ENCODE peak calls at places on chromosomes 4 and X, in five cellular contexts. One of them, this sample, is unnamed. For H3K9me3, the result is how much of the 10 kb centered on the place peaks cover.

GRCh38 chr4:99209671-99210070 is 9.4 kb downstream of the ADH6 start:
- DNase-seq in A549: no peak
- DNase-seq in SK-N-SH: no peak
- DNase-seq in GM12878: no peak
- DNase-seq in K562: no peak
- DNase-seq in this sample: peak

GRCh38 chr4:25941441-25941840 is 27.4 kb downstream of the SMIM20 start:
- DNase-seq in A549: no peak
- DNase-seq in SK-N-SH: no peak
- DNase-seq in GM12878: no peak
- DNase-seq in K562: no peak
- DNase-seq in this sample: peak

GRCh38 chr4:69823481-69824186 is 36.3 kb downstream of the SULT1E1 start:
- DNase-seq in A549: peak
- DNase-seq in SK-N-SH: peak
- DNase-seq in GM12878: no peak
- DNase-seq in K562: no peak
- DNase-seq in this sample: peak

GRCh38 chrX:8748855-8749254 is 16.9 kb upstream of the ANOS1 start:
- DNase-seq in A549: peak
- DNase-seq in SK-N-SH: peak
- DNase-seq in GM12878: no peak
- DNase-seq in K562: peak
- DNase-seq in this sample: peak

GRCh38 chrX:115229337-115229991 is 4.4 kb downstream of the LRCH2 start:
- DNase-seq in A549: no peak
- DNase-seq in SK-N-SH: no peak
- DNase-seq in GM12878: no peak
- DNase-seq in K562: no peak
- DNase-seq in this sample: no peak

GRCh38 chr4:17597517-17597916 is 16.9 kb upstream of the MED28 start:
- DNase-seq in A549: peak
- DNase-seq in SK-N-SH: peak
- DNase-seq in GM12878: no peak
- DNase-seq in K562: no peak
- DNase-seq in this sample: peak

GRCh38 chr4:150886597-150886996 is 128.5 kb downstream of the LRBA start:
- DNase-seq in A549: no peak
- DNase-seq in SK-N-SH: no peak
- DNase-seq in GM12878: no peak
- DNase-seq in K562: no peak
- DNase-seq in this sample: peak

GRCh38 chr4:147014946-147015345 is 69.3 kb upstream of the TTC29 start:
- DNase-seq in A549: no peak
- DNase-seq in SK-N-SH: no peak
- DNase-seq in GM12878: no peak
- DNase-seq in K562: no peak
- DNase-seq in this sample: no peak

GRCh38 chr4:81164623-81165416 is 50.2 kb downstream of the PRKG2 start:
- DNase-seq in A549: peak
- DNase-seq in SK-N-SH: no peak
- DNase-seq in GM12878: no peak
- DNase-seq in K562: no peak
- DNase-seq in this sample: peak

GRCh38 chr4:168449740-168450442 is 30.4 kb downstream of the DDX60L start:
- DNase-seq in A549: peak
- DNase-seq in SK-N-SH: no peak
- DNase-seq in GM12878: no peak
- DNase-seq in K562: no peak
- DNase-seq in this sample: peak

GRCh38 chr4:98573791-98574190 is 84.6 kb downstream of the TSPAN5 start:
- DNase-seq in A549: no peak
- DNase-seq in SK-N-SH: no peak
- DNase-seq in GM12878: no peak
- DNase-seq in K562: no peak
- DNase-seq in this sample: no peak

GRCh38 chr4:146235654-146236570 is 21.6 kb downstream of the REELD1 start:
- DNase-seq in A549: no peak
- DNase-seq in SK-N-SH: no peak
- DNase-seq in GM12878: no peak
- DNase-seq in K562: no peak
- DNase-seq in this sample: no peak

GRCh38 chr4:10403633-10404445 is 53.4 kb downstream of the ZNF518B start:
- DNase-seq in A549: peak
- DNase-seq in SK-N-SH: peak
- DNase-seq in GM12878: no peak
- DNase-seq in K562: peak
- DNase-seq in this sample: peak

GRCh38 chr4:100165809-100166208 is 24.5 kb downstream of the DDIT4L start:
- DNase-seq in A549: no peak
- DNase-seq in SK-N-SH: no peak
- DNase-seq in GM12878: no peak
- DNase-seq in K562: no peak
- DNase-seq in this sample: peak

GRCh38 chr4:1717129-1718094 is 3.7 kb downstream of the TMEM129 start:
- DNase-seq in A549: no peak
- DNase-seq in SK-N-SH: peak
- DNase-seq in GM12878: no peak
- DNase-seq in K562: no peak
- DNase-seq in this sample: no peak

DNA sequence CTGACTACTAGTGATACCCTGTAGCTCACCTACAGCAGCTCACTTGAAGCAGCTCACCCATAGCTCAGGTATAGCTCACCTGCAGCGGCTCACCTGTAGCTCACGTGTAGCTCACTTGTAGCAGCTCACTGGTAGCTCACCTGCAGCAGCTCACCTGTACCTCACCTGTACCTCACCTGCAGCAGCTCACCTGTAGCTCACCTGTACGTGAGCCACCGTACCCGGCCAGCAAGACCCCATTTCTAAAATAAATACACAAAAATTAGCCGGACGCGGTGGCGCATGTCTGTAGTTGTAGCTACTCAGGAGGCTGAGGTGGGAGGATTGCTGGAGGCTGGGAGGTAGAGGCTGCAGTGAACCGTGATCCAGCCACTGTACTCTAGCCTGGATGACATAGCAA is 30.6 kb downstream of the SHOX start:
- DNase-seq in A549: no peak
- DNase-seq in SK-N-SH: no peak
- DNase-seq in GM12878: no peak
- DNase-seq in K562: no peak
- DNase-seq in this sample: no peak
- H3K9me3 ChIP-seq in A549: under half
- H3K9me3 ChIP-seq in SK-N-SH: under half
- H3K9me3 ChIP-seq in GM12878: under half
- H3K9me3 ChIP-seq in K562: under half
- H3K9me3 ChIP-seq in this sample: under half

DNA sequence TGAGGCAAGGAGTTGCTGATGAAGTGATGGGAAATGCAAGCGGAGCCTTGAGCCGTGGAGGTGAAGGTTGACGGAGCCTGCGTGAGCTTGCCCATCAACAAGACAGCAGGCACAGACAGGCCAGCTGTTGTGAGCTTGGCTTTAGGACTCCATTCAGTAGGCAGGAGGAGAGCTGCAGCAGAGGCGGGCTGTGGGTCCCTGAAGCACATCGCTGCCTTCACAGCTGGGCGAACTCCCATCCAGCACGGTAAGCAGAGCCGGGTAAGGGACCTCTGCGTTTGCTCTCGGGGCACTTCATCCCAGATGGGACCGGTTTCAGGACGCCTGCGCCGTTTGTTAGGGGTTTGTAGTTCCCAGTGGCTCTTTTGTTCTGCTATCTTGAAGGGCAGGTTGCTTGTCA is 54.8 kb upstream of the CLDN34 start:
- DNase-seq in A549: no peak
- DNase-seq in SK-N-SH: peak
- DNase-seq in GM12878: no peak
- DNase-seq in K562: no peak
- DNase-seq in this sample: peak
- TF ChIP-seq RCOR1 in A549: no peak
- TF ChIP-seq RCOR1 in SK-N-SH: no peak
- TF ChIP-seq RCOR1 in GM12878: no peak
- TF ChIP-seq RCOR1 in K562: no peak
- TF ChIP-seq RCOR1 in this sample: no peak

DNA sequence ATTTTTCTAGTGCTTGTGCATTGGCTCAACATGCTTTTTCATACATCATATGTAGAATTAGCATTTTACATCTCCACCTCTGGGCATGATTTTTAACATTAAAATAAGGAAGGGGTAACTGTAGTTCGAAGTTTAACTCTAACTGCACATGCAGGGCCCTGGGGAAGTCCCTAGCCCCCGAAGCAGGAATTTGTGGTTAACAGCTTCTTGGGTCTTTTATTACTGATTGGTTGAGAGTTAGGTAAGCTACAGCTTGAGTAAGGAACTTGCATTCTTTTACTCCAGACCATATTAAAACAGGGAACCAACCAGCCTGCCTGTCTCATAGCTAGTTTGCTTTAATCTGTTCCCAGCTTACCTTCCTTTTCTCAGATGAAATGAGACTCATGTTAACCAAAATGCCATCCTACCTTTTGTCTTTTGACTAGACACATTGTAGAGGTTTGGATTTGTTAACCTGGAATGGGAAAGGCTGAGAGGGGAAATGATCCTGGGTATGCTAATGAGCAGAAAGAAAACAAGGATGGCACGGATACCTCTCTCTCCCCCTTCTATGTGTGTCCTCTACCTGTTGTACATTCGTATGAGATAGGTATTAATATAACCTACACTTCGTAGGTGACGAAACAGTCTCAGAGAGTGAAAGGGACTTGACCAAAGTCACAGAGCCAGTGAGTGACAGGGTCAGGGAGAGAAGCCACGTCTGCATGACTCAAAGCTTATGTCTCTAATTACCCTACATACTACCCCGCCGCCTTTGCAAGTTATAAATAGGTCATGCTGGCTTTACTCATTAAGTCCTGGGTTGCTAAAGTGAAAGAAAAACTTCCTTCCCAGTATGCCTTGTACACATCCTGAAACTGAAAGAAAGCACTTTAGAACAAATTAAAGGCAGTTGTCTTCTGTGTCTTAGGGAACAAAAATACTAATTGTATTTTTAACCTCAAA is 119.5 kb upstream of the AFF2 start:
- DNase-seq in A549: no peak
- DNase-seq in SK-N-SH: no peak
- DNase-seq in GM12878: peak
- DNase-seq in K562: no peak
- DNase-seq in this sample: no peak
- H3K9me3 ChIP-seq in A549: under half
- H3K9me3 ChIP-seq in SK-N-SH: under half
- H3K9me3 ChIP-seq in GM12878: under half
- H3K9me3 ChIP-seq in K562: under half
- H3K9me3 ChIP-seq in this sample: under half

DNA sequence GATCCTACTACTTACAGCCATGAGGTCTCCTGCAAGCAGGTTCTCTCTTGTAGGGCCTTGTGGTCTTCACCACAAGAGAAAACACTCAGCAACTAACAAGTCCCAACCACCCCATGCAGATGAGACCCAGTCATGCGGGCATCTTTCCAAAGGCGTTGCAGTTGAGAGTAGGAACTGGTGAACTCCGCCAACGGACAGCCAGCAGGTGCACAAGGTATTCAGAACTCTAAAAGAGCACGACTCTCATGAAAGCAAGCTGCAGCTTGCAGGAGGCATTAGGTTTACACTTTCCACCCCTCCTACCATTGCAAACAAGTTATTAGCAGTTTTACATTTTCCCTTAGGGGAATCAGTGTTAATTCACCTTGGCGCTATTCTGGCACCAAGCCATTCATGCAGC is 173.4 kb upstream of the KIT start:
- DNase-seq in A549: no peak
- DNase-seq in SK-N-SH: no peak
- DNase-seq in GM12878: no peak
- DNase-seq in K562: no peak
- DNase-seq in this sample: no peak
- TF ChIP-seq RCOR1 in A549: no peak
- TF ChIP-seq RCOR1 in SK-N-SH: no peak
- TF ChIP-seq RCOR1 in GM12878: no peak
- TF ChIP-seq RCOR1 in K562: no peak
- TF ChIP-seq RCOR1 in this sample: no peak

This sample was measured in IMR-90.